ENCODE peak calls at places on chromosomes 16 and 17, in seven cellular contexts. E is ovary, P is K562, M is adrenal gland, Y is lower leg skin, X is upper lobe of left lung, B is Peyer's patch. H is an unnamed sample.

GRCh38 chr16:20004931-20005330 is 68.8 kb downstream of the GPR139 start:
- DNase-seq in E (no peak), P (no peak), M (no peak), Y (no peak), X (no peak), B (no peak), H (no peak)

GRCh38 chr16:48117217-48118105 is 38.3 kb downstream of the ABCC12 start:
- DNase-seq in E (no peak), P (peak; percentile 97), M (peak; percentile 47), Y (no peak), X (no peak), B (peak; percentile 26), H (peak; percentile 73)

GRCh38 chr17:34146440-34147043 is 108.5 kb upstream of the CCL2 start:
- DNase-seq in E (no peak), P (peak; percentile 66), M (no peak), Y (peak; percentile 87), X (peak; percentile 64), B (peak; percentile 20), H (no peak)

GRCh38 chr16:58773870-58774269 is 39.8 kb upstream of the GOT2 start:
- DNase-seq in E (no peak), P (no peak), M (no peak), Y (no peak), X (no peak), B (no peak), H (no peak)

GRCh38 chr16:4283939-4284338 is 11.1 kb upstream of the TFAP4 start:
- DNase-seq in E (no peak), P (peak; percentile 4), M (no peak), Y (no peak), X (no peak), B (no peak), H (no peak)

GRCh38 chr16:50989047-50989446 is 162.0 kb downstream of the SALL1 start:
- DNase-seq in E (no peak), P (no peak), M (no peak), Y (no peak), X (no peak), B (no peak), H (no peak)

GRCh38 chr16:75230471-75231110 is 11.8 kb downstream of the CTRB1 start:
- DNase-seq in E (no peak), P (no peak), M (no peak), Y (no peak), X (no peak), B (no peak), H (no peak)

GRCh38 chr17:57672971-57673370 is 72.1 kb downstream of the CCDC182 start:
- DNase-seq in E (no peak), P (no peak), M (no peak), Y (peak; percentile 21), X (no peak), B (no peak), H (no peak)

GRCh38 chr16:31072540-31073072 is 1.4 kb downstream of the ZNF668 start:
- DNase-seq in E (no peak), P (peak; percentile 48), M (no peak), Y (peak; percentile 83), X (no peak), B (peak; percentile 33), H (no peak)

DNA sequence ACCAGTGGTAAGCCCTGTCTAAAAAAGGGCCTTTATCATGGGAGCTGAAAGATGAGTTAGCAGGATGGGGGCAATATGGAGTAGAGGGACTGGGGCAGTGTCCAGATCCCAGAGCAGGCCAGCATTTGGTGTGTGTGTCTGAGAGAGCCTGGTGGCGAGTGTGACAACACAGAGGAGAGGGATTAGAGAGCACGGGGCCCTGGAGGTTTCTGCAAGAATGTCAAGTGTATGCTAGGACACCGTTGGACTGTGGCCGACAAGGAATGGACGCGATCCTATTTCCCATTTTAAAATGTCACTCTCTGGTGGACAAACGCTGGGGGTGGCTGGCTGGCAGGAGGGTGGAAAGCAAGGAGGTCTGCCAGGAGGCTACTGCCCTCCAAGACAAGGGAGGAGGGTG is 12.4 kb downstream of the TAC4 start:
- DNase-seq in E (peak; percentile 13), P (no peak), M (no peak), Y (no peak), X (peak; percentile 59), B (no peak), H (no peak)
- TF ChIP-seq POLR2A in E (no peak), P (no peak), M (no peak), Y (no peak), X (no peak), B (no peak), H (no peak)

DNA sequence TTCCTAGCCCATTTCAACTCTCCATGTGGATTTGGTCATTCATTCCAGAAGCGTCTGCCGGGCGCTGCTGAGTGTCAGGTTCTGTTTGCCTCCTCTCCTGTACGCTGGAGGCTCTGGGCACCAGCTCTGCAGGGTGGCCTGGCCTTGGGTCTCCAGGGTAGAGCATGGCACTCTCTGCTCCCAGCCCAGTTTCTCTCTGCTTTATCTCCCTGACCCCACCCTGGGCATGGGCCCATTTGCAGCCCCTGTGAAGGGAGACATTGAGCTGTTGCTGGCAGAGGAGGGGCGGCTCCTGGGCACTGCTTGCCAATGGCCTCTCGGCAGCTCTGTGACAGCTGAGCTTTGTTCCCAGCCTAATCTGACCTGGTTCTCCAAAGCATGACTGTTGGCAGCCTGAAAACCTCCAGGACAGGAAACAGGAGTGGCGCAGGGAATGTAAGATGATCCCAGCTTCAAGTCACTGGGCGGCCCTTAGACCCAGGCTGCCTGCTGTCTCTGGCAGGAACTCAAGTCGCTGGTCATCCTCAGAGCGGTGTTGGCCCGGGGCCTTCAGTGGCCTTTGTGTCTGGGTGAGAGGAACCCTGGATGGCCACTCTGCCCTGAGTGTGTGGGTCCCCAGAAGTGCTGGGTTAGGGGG is 146.8 kb downstream of the SEC14L1 start:
- DNase-seq in E (no peak), P (no peak), M (peak; percentile 95), Y (no peak), X (no peak), B (no peak), H (peak; percentile 92)
- TF ChIP-seq POLR2A in E (no peak), P (no peak), M (peak; percentile 93), Y (no peak), X (no peak), B (peak; percentile 49), H (peak; percentile 81)

GRCh38 chr17:75693500-75694481 is 26.7 kb downstream of the SAP30BP start:
- DNase-seq in E (no peak), P (no peak), M (no peak), Y (peak; percentile 96), X (peak; percentile 72), B (no peak), H (peak; percentile 75)
- TF ChIP-seq POLR2A in E (no peak), P (no peak), M (no peak), Y (no peak), X (no peak), B (no peak), H (peak; percentile 18)

DNA sequence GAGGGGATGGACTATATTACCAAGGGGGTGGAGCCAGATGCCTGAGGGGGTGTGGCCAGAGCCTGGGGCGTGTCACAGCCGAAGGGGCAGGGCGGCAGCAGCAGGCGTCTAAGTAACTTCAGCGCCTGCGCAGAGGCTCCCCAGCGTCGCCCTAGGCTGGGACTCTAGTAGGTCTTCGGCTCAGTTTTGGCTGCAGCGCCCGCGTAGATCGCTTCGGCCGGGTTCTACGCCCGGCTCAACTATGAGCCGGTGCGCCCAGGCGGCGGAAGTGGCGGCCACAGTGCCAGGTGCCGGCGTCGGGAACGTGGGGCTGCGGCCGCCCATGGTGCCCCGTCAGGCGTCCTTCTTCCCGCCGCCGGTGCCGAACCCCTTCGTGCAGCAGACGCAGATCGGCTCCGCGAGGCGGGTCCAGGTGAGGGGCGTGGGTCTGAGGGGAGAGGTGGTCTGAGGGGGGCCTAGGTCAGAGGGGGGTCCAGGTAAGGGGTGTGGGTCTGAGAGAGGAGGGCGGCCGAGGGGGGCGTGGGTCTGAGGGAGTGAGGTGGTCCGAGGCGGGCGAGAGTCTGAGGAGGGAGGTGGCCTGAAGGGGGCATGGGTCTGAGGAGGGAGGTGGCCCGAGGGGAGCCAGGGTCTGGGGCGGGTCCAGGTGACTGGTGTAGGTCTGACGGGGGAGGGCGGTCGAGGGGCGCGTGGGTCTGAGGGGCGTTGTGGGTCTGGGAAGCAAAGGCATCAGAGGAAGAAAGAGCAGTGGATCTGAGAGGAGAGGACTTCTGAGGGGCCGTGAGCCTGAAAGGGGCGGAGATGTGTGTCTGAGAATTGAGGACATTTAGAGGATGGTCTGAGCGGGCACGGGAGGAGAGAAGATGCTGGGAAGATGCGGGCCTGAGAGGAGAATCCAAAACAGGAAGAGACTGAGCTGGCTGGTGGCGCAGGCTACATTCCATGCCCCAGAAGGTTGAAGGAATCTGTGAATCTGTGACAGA is at the start of gene LPCAT2:
- DNase-seq in E (peak; percentile 92), P (peak; percentile 95), M (peak; percentile 89), Y (peak; percentile 96), X (peak; percentile 93), B (peak; percentile 28), H (peak; percentile 87)
- TF ChIP-seq POLR2A in E (peak; percentile 79), P (peak; percentile 61), M (peak; percentile 81), Y (no peak), X (no peak), B (peak; percentile 52), H (peak; percentile 56)

GRCh38 chr16:67657751-67658518 is 2.1 kb downstream of the ACD start:
- DNase-seq in E (peak; percentile 29), P (no peak), M (no peak), Y (no peak), X (no peak), B (no peak), H (no peak)
- TF ChIP-seq POLR2A in E (no peak), P (no peak), M (no peak), Y (no peak), X (no peak), B (no peak), H (no peak)

DNA sequence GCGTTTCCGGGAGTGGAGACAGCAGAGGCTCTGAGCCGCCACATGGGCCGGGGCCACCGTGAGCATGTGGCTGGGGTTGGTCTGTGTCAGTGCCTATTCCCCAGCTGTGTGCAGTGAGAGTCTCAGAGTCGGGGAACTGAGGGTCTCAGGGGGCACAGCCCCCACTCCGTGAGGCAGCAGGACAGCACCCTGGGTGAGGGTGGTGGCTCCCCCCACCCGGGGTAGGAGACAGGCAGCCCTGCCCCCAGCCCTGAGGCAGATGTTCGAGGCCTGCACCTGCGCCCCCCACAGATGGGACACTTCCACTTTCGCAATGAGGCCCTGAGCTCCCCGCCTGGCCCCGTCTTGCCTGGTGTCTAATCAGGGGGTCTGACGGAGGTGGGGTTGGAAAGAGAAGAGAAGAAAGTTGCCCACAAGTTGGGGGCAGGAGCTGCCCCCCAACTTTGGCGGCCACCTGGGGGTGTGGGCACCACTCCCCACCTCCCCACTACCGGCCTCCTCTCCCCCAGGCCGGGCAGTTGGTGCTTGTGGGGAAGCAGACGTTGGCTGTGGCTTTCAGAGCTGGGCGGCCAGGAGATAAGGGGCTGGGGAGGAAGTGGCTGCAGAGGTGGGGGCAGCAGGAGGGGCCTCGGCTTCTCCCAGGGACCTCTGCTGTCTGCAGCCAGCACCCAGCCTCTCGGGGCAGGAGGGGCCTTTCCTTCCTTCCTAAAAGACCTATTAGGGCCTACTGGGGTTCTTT is 1.8 kb upstream of the CBFA2T3 start:
- DNase-seq in E (no peak), P (peak; percentile 75), M (no peak), Y (no peak), X (no peak), B (peak; percentile 90), H (no peak)
- TF ChIP-seq POLR2A in E (no peak), P (peak; percentile 92), M (no peak), Y (no peak), X (no peak), B (no peak), H (no peak)

GRCh38 chr17:80312621-80313135 is 52.0 kb downstream of the RNF213 start:
- DNase-seq in E (no peak), P (no peak), M (no peak), Y (peak; percentile 37), X (no peak), B (no peak), H (no peak)
- TF ChIP-seq POLR2A in E (no peak), P (no peak), M (no peak), Y (no peak), X (no peak), B (no peak), H (no peak)

GRCh38 chr17:82035956-82036633 is 1.4 kb downstream of the DCXR start:
- DNase-seq in E (no peak), P (no peak), M (peak; percentile 68), Y (no peak), X (no peak), B (no peak), H (no peak)
- TF ChIP-seq POLR2A in E (no peak), P (no peak), M (no peak), Y (no peak), X (no peak), B (no peak), H (no peak)